ENCODE peak calls at places on chromosomes 13 and 19, in seven cellular contexts. S is NCI-H1105; L is stimulated activated CD8-positive, alpha-beta memory T cell treated with anti-CD3 and anti-CD28 coated beads, Interleukin-15, amount 100 ng/mL, for 1 hour; J is activated T-helper 9 cell treated with anti-CD3 and anti-CD28 coated beads, Interleukin-2, amount 50 U/mL, for 16 hours; Y is small intestine; E is iris pigment epithelial cell; U is stimulated activated CD4-positive, alpha-beta T cell treated with anti-CD3 and anti-CD28 coated beads, Interleukin-1b, Interleukin-23, amount 100 ng/mL, for 4 hours. F is an unnamed sample.
A peak's percentile ranks its signal among the peaks of the same experiment; 100 is the strongest.

GRCh38 chr13:46751811-46752635 is 44.9 kb downstream of the ESD start:
- DNase-seq in L (peak; percentile 21), S (no peak), E (peak; percentile 24), U (no peak), Y (peak; percentile 45), J (peak; percentile 16), F (no peak)

GRCh38 chr13:47420568-47420967 is 523.7 kb upstream of the HTR2A start:
- DNase-seq in U (no peak), J (no peak), Y (no peak), S (no peak), L (no peak), E (no peak), F (no peak)

GRCh38 chr19:41309225-41310030 is 544 bp upstream of the CCDC97 start:
- DNase-seq in S (no peak), Y (peak; percentile 47), J (no peak), L (no peak), E (no peak), U (no peak), F (no peak)

GRCh38 chr19:38842439-38843174 is 7.2 kb downstream of the HNRNPL start:
- DNase-seq in E (no peak), L (no peak), S (no peak), U (no peak), J (peak; percentile 34), Y (peak; percentile 78), F (peak; percentile 24)

GRCh38 chr19:34131100-34131499 is 41.2 kb upstream of the LSM14A start:
- DNase-seq in E (no peak), S (no peak), L (no peak), J (no peak), U (no peak), Y (no peak), F (no peak)

GRCh38 chr13:30158774-30159445 is 148.4 kb downstream of the KATNAL1 start:
- DNase-seq in J (no peak), E (peak; percentile 68), Y (peak; percentile 12), L (no peak), U (no peak), S (no peak), F (no peak)

GRCh38 chr19:36489920-36490415 is 607 bp upstream of the ZNF566 start:
- DNase-seq in S (peak; percentile 93), Y (peak; percentile 91), J (peak; percentile 52), L (peak; percentile 37), U (peak; percentile 59), E (peak; percentile 95), F (peak; percentile 39)

GRCh38 chr19:8208710-8209110 is 460 bp upstream of the CERS4 start:
- DNase-seq in E (peak; percentile 17), J (no peak), U (no peak), L (no peak), Y (peak; percentile 42), S (no peak), F (no peak)

GRCh38 chr19:6108721-6109633 is 1.3 kb downstream of the RFX2 start:
- DNase-seq in L (no peak), E (peak; percentile 47), S (peak; percentile 22), U (peak; percentile 54), J (peak; percentile 50), Y (no peak), F (no peak)

GRCh38 chr13:84940167-84940566 is 859.1 kb downstream of the SLITRK6 start:
- DNase-seq in L (no peak), Y (no peak), E (no peak), U (no peak), S (no peak), J (no peak), F (no peak)

GRCh38 chr13:59409211-59409610 is 754.5 kb downstream of the DIAPH3 start:
- DNase-seq in U (no peak), E (peak; percentile 73), L (no peak), Y (no peak), S (peak; percentile 83), J (no peak), F (no peak)

GRCh38 chr13:94557836-94558235 is 38.1 kb downstream of the TGDS start:
- DNase-seq in E (no peak), S (no peak), J (no peak), Y (no peak), U (no peak), L (no peak), F (no peak)